ENCODE peak calls at places on chromosomes 5 and 9, in four cellular contexts. B, W, P and O are unnamed samples.

GRCh38 chr5:139092741-139093140 is 105.4 kb downstream of the SIL1 start:
- DNase-seq in B (no peak), W (no peak), P (no peak), O (no peak)

GRCh38 chr5:11602298-11602697 is 301.9 kb downstream of the CTNND2 start:
- DNase-seq in B (no peak), W (peak), P (no peak), O (no peak)

GRCh38 chr5:20972419-20972925 is 984.5 kb upstream of the CDH18 start:
- DNase-seq in B (no peak), W (peak), P (no peak), O (peak)

GRCh38 chr5:39240750-39241149 is 21.4 kb upstream of the FYB1 start:
- DNase-seq in B (no peak), W (no peak), P (no peak), O (no peak)

GRCh38 chr9:136799079-136799853 is 3.1 kb downstream of the CCDC183 start:
- DNase-seq in B (no peak), W (peak), P (no peak), O (peak)

GRCh38 chr5:139392678-139393496 is 2.0 kb downstream of the PROB1 start:
- DNase-seq in B (peak), W (peak), P (peak), O (peak)

GRCh38 chr5:386432-387341 is 56.3 kb upstream of the EXOC3 start:
- DNase-seq in B (peak), W (no peak), P (peak), O (no peak)

GRCh38 chr9:123296174-123296573 is 27.8 kb upstream of the STRBP start:
- DNase-seq in B (no peak), W (no peak), P (no peak), O (no peak)

GRCh38 chr5:151805414-151806225 is 33.9 kb downstream of the G3BP1 start:
- DNase-seq in B (no peak), W (no peak), P (no peak), O (no peak)

GRCh38 chr9:123556464-123557435 is 200.8 kb downstream of the CRB2 start:
- DNase-seq in B (no peak), W (no peak), P (no peak), O (no peak)

GRCh38 chr9:4507731-4508130 is 17.5 kb downstream of the SLC1A1 start:
- DNase-seq in B (no peak), W (peak), P (no peak), O (no peak)

GRCh38 chr9:95854386-95855015 is 21.0 kb upstream of the ERCC6L2 start:
- DNase-seq in B (no peak), W (no peak), P (no peak), O (peak)

GRCh38 chr5:16574789-16575785 is 41.7 kb downstream of the RETREG1 start:
- DNase-seq in B (no peak), W (no peak), P (no peak), O (peak)

GRCh38 chr9:122940603-122941559 is at the start of gene RABGAP1:
- DNase-seq in B (peak), W (peak), P (peak), O (peak)

GRCh38 chr9:137168575-137168906 is 1.3 kb downstream of the LRRC26 start:
- DNase-seq in B (no peak), W (peak), P (no peak), O (no peak)

GRCh38 chr9:84271004-84271886 is 69.3 kb downstream of the SLC28A3 start:
- DNase-seq in B (no peak), W (no peak), P (peak), O (peak)

GRCh38 chr9:8857330-8858249 is 1058.0 kb upstream of the DMAC1 start:
- DNase-seq in B (peak), W (peak), P (peak), O (peak)

GRCh38 chr5:132259061-132259851 is 1.8 kb downstream of the PDLIM4 start:
- DNase-seq in B (no peak), W (no peak), P (peak), O (peak)

GRCh38 chr9:35756743-35757526 is 2.9 kb upstream of the MSMP start:
- DNase-seq in B (peak), W (peak), P (peak), O (peak)

GRCh38 chr9:133991211-133991921 is 758 bp downstream of the VAV2 start:
- DNase-seq in B (no peak), W (peak), P (peak), O (no peak)

GRCh38 chr5:58040044-58040443 is 419.8 kb downstream of the PLK2 start:
- DNase-seq in B (no peak), W (no peak), P (no peak), O (peak)

GRCh38 chr5:126355940-126356339 is 67.3 kb upstream of the GRAMD2B start:
- DNase-seq in B (no peak), W (no peak), P (no peak), O (no peak)

GRCh38 chr9:111482656-111483418 is 1.3 kb downstream of the ECPAS start:
- DNase-seq in B (peak), W (peak), P (peak), O (peak)

GRCh38 chr5:151093476-151093889 is 12.6 kb upstream of the TNIP1 start:
- DNase-seq in B (no peak), W (peak), P (no peak), O (peak)

GRCh38 chr5:88551724-88552345 is 283.2 kb upstream of the TMEM161B start:
- DNase-seq in B (peak), W (no peak), P (no peak), O (no peak)

GRCh38 chr9:96856363-96857286 is 2.3 kb upstream of the ZNF782 start:
- DNase-seq in B (peak), W (peak), P (peak), O (peak)

GRCh38 chr5:5278815-5279381 is 138.8 kb downstream of the ADAMTS16 start:
- DNase-seq in B (no peak), W (no peak), P (no peak), O (no peak)

GRCh38 chr5:159340511-159340910 is 10.2 kb upstream of the IL12B start:
- DNase-seq in B (no peak), W (no peak), P (no peak), O (no peak)

GRCh38 chr5:181265092-181265671 is 4.2 kb upstream of the TRIM52 start:
- DNase-seq in B (no peak), W (no peak), P (no peak), O (no peak)

GRCh38 chr5:59746261-59746765 is 147.2 kb downstream of the PDE4D start:
- DNase-seq in B (no peak), W (no peak), P (no peak), O (peak)

GRCh38 chr5:54534306-54534705 is 16.7 kb downstream of the SNX18 start:
- DNase-seq in B (no peak), W (no peak), P (no peak), O (no peak)

DNA sequence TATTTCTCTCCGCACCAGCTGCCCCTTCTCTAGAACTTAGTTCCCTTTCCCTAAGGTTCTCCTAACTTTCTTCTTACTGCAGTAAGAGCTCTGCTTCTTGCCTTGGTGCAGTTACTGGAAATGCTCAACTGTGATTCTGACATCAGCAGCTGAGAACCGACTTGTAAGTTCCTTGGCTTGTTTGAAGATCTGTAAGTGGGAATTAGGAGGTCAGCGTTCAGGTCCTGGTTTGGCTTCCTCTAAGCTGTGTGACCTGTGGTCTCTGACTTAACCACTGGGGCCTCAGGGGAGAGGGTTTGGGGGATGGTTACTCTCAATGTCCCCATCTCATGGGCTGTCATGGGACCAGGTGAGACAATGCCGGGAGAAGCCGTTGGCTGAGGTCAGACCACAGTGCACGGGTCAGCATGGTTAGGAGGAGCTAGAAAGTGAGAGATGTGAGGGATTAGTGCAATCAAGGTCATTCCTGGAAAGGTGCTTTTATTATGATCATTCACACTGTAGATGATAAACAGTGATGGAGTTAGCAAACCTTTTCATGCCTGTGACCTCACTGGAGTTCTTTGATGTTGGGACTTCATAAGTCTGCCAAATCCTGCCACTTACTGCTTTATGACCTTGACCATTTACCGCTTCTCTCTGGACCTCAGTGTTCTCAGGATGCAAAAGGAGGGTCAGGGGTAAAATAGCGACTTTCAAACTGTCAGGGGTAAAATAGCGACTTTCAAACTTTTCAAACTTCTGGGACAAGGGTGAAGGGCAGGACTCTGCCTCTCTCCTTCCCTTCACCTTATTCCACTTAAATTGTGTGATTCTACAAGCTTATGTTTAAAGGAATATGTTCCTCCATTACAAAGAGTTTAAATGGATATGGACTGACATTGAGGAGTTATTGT is 7.3 kb downstream of the PAPPA start:
- DNase-seq in B (no peak), W (no peak), P (no peak), O (no peak)
- TF ChIP-seq CTCF in B (no peak), W (no peak), P (no peak), O (no peak)

GRCh38 chr5:31768784-31769183 is 129.9 kb downstream of the PDZD2 start:
- DNase-seq in B (no peak), W (peak), P (no peak), O (no peak)
- TF ChIP-seq CTCF in B (no peak), W (no peak), P (no peak), O (no peak)

GRCh38 chr9:1604942-1605560 is 410.1 kb upstream of the SMARCA2 start:
- DNase-seq in B (no peak), W (peak), P (no peak), O (peak)
- TF ChIP-seq CTCF in B (peak), W (peak), P (peak), O (peak)

GRCh38 chr5:15463231-15463630 is 36.7 kb upstream of the FBXL7 start:
- DNase-seq in B (no peak), W (no peak), P (no peak), O (peak)
- TF ChIP-seq CTCF in B (peak), W (no peak), P (peak), O (peak)

DNA sequence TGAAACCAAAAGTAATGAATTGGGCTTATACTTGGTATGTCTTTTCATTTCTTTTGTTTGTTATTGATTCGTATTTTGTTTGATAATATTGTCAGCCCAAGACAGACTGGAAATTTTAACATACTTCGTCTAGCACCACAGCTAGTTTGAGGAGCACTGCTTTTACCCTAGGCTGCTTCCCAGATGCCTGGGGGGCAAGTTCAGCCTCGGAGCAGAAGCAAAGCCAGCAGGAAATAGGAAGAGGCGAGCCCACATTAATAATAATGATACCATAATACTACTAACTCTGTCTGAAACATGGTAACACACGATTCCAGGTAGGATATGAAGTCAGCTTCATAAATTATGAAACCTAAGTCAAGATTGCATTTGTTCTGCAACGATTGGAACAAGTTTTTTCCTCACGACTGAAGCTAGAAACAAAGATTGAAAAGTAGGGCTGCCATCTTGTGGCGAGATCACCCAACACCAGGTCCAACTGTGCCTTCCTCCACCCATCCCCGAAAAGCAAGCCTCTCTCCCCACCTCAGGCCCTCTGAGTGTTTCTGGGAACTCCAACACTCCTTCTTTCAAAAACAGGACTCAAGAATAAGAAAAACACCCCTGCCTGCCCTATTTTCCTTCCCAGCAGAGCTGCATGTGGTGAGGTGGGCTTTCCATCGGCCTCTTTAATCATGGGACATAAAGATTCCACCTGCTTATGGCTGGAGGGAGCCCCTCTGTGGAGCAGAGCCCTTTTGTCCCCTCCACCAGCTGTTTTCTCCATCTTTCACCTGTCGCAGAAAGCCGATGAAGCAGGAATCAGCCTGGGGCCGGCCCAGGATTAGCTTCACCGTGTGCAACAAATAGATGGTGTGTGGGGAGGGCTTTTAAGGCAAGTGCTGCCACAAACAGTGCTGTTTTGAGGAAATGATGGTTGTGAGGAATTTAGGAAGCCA is 236.3 kb downstream of the CAAP1 start:
- DNase-seq in B (no peak), W (no peak), P (no peak), O (peak)
- TF ChIP-seq CTCF in B (peak), W (no peak), P (peak), O (peak)